ENCODE peak calls at places on chromosomes 12 and 14, in four cellular contexts. A is IMR-90, I is aorta, E is heart left ventricle. Z is an unnamed sample.
A peak's percentile ranks its signal among the peaks of the same experiment; 100 is the strongest.

GRCh38 chr12:113196996-113197395 is 11.5 kb downstream of the RITA1 start:
- DNase-seq in I (peak; percentile 75), E (peak; percentile 74), A (peak; percentile 78), Z (peak; percentile 86)

GRCh38 chr12:46786774-46787173 is 39.0 kb downstream of the SLC38A4 start:
- DNase-seq in E (no peak), I (no peak), A (peak; percentile 85), Z (peak; percentile 87)

GRCh38 chr12:53569174-53569557 is 57.0 kb downstream of the ATF7 start:
- DNase-seq in A (peak; percentile 80), E (no peak), I (no peak), Z (peak; percentile 49)

GRCh38 chr14:60722836-60723217 is 1.3 kb downstream of the SIX4 start:
- DNase-seq in I (peak; percentile 72), A (peak; percentile 11), E (no peak), Z (peak; percentile 51)

GRCh38 chr14:68959035-68959434 is 20.1 kb downstream of the ACTN1 start:
- DNase-seq in I (no peak), A (no peak), E (no peak), Z (no peak)

GRCh38 chr12:1936406-1937320 is 18.2 kb upstream of the CACNA2D4 start:
- DNase-seq in A (peak; percentile 82), I (peak; percentile 93), E (peak; percentile 81), Z (peak; percentile 77)

GRCh38 chr12:53543539-53543938 is 36.3 kb upstream of the NPFF start:
- DNase-seq in I (no peak), A (peak; percentile 73), E (peak; percentile 71), Z (peak; percentile 86)

GRCh38 chr14:35123388-35123703 is 994 bp downstream of the PRORP start:
- DNase-seq in I (no peak), A (no peak), E (no peak), Z (peak; percentile 4)

GRCh38 chr12:55746147-55746912 is 3.4 kb downstream of the GDF11 start:
- DNase-seq in A (no peak), I (no peak), E (no peak), Z (no peak)

GRCh38 chr12:9732966-9733461 is at the start of gene CLECL1:
- DNase-seq in E (no peak), A (no peak), I (no peak), Z (no peak)

DNA sequence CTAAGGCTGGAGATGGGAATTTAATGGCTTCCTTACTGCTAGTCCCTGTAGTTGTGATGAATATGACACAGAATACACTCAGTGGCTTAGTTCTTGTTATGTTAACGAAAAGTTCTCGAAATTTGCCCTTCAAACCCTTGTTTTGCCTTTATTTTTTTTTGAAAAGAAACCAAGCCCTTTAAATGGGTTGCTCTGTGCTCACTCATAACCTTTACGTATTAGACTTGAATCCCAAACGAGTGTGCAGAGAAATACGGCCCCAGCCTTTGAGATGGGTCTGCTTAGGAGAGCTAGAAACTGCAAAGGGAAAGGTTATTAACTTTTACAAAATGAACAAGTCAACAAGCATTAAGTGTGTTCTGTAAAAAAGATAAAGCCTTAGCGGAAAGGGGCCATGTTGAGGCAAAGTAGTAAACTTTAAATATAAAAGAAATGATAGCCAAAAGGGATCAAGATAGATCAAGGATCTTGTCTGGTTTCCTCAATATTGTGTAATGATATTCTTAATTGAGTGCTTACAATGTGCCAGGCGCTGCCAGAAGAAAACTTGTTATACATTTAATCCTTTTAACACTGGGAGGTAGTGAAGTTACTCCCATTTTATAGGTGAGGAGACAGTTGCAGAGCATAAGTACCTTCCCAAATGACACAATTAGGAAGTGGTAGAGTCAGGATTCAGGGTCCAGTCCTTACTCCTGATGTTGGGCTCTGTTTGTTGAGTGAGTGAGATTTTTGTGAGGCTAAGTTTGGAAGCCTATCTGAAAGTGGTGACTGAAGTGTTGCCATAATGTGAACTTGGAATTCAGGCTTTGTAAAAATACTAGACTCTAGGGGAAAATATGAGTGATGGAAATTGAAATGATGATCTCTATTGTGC is 1.9 kb downstream of the NUDT4 start:
- DNase-seq in E (no peak), A (peak; percentile 14), I (no peak), Z (peak; percentile 49)
- H3K4me1 ChIP-seq in E (peaks cover 10% of the 10 kb centered on the region), A (peaks cover 12% of the 10 kb centered on the region), I (no peaks in the 10 kb centered on the region), Z (peaks cover 42% of the 10 kb centered on the region)

DNA sequence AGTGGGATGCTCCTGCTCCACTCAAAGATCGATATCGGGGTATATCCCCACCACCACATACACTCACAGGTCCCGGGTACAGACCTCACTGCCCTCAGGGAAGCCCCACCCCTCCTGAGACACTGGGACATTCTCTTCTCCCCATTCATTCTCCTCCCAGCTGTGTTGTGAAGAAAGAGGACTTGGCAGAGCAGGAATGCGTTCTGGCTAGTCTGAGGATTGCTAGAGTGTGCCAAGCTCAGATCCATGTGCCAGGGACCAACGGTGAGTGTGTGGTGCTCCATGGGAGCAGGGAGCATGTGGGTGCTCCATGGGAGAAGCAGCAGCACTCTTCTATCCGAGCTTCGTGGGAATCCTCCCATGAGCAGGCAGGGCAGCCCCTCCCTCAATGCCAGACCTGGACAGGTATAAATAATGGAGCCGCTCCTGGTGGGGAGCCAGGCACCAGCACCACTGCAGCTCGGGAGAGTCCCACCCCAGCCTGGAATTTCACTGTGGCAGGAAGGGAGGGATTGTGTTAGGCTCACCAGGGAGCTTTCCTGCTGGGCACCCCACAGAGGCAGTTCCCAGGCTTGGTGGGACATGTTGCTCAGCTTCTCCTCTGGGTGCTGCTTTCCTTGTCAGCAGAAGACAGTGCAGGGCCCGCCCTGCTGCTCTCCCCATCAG is 2.3 kb upstream of the KRT5 start:
- DNase-seq in I (no peak), E (no peak), A (no peak), Z (peak; percentile 12)
- H3K4me3 ChIP-seq in I (no peak overlapping the region), E (no peak overlapping the region), A (no peak overlapping the region), Z (no peak overlapping the region)

DNA sequence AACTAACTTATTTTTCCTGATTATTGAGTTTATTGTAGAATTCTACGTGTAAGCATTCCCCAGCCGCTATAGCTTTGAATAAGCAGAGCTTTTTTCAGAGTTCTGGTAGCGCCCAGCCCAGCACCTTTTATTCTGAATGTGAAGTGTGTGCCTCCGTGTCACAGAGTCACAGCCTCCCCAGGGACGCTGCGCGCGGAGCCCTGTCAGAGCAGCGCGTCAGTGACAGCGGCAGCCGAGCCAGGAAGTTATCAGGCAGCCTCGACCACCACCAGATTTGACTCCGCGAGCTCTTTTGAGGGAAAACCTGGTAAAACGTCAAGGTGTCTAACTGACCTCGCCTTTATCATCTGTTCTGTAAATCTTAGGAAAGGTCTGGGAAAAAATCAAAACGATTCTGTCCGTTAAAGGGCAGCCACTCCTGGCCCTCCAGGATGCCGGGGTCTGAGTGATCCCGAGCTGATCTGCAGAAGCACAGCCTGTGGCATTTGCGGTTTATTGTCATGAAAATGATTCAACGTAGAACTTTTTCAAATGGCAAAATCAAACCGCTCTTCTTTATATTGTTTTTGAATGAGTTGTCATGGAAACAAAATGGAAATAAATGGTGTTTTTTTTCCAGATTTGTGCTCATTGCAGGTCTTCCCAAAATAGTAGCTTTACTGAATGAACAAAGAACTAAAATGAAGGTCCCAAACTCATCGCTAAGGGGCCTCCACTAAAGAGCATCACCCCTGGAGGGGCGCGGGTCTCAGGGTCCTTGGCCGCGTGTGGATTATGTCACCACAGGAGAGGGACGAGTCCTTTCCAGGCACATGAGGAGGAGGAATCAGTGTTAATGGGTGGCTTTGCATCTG is 43.1 kb upstream of the MMP17 start:
- DNase-seq in A (peak; percentile 41), I (no peak), E (no peak), Z (no peak)
- H3K4me1 ChIP-seq in A (peaks cover 5% of the 10 kb centered on the region), I (no peaks in the 10 kb centered on the region), E (no peaks in the 10 kb centered on the region), Z (peaks cover 5% of the 10 kb centered on the region)

DNA sequence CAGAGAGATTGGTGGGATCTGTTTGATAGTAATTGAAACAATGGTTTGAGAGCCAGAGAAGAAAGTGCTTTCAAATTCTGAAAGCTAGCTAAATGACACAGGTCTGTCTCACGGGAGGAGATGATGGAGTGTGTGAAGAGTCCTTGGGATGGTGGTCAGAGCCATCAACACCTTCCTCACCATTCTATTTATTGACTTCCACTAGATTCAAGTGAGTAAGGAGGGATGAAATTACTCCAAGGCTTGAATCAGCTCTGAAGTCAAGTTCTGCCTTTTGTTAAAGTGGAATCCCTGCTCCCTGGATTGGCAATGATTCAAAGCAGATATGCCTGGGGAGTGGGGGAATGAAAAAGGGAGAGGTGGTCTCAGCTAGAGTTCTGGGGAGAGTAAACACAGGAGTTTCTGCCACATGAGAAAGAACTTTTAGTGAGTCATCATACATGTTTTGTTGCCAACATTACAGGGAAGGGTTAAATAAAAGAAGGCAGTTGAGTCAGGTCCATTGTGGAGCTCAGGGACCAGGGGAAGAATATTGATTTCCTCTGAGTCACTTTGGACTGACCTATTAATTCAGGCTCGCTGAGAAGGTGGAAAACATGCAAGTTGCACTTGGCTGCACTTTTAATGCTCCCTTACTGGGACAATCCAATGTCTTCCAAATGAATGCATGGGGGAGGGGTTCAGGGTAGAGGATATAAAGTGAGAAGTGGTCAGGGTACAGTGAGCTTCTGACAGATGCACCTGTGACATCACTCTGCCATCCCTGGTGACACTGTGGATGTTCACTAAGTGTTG is 142.7 kb downstream of the TBX5 start:
- DNase-seq in A (no peak), E (no peak), I (no peak), Z (no peak)
- H3K4me3 ChIP-seq in A (no peak overlapping the region), E (no peak overlapping the region), I (no peak overlapping the region), Z (no peak overlapping the region)

Z was measured in adipocyte.